ENCODE peak calls at places on chromosomes 16 and 17, in four cellular contexts. One of them, this sample, is unnamed.

GRCh38 chr16:46801428-46802049 is 29.4 kb downstream of the C16orf87 start:
- DNase-seq in activated naive CD8-positive, alpha-beta T cell treated with anti-CD3 and anti-CD28 coated beads for 36 hours: no peak
- DNase-seq in progenitor cell of endocrine pancreas: no peak
- DNase-seq in iris pigment epithelial cell: no peak
- DNase-seq in this sample: no peak

GRCh38 chr16:69940676-69941075 is 10.5 kb upstream of the CLEC18A start:
- DNase-seq in activated naive CD8-positive, alpha-beta T cell treated with anti-CD3 and anti-CD28 coated beads for 36 hours: no peak
- DNase-seq in progenitor cell of endocrine pancreas: no peak
- DNase-seq in iris pigment epithelial cell: no peak
- DNase-seq in this sample: peak

GRCh38 chr16:85136705-85137322 is 24.5 kb upstream of the CIBAR2 start:
- DNase-seq in activated naive CD8-positive, alpha-beta T cell treated with anti-CD3 and anti-CD28 coated beads for 36 hours: no peak
- DNase-seq in progenitor cell of endocrine pancreas: no peak
- DNase-seq in iris pigment epithelial cell: no peak
- DNase-seq in this sample: no peak

GRCh38 chr16:64440421-64440831 is 681.4 kb downstream of the CDH11 start:
- DNase-seq in activated naive CD8-positive, alpha-beta T cell treated with anti-CD3 and anti-CD28 coated beads for 36 hours: no peak
- DNase-seq in progenitor cell of endocrine pancreas: no peak
- DNase-seq in iris pigment epithelial cell: peak
- DNase-seq in this sample: no peak

GRCh38 chr16:65024649-65025243 is 97.1 kb downstream of the CDH11 start:
- DNase-seq in activated naive CD8-positive, alpha-beta T cell treated with anti-CD3 and anti-CD28 coated beads for 36 hours: no peak
- DNase-seq in progenitor cell of endocrine pancreas: no peak
- DNase-seq in iris pigment epithelial cell: peak
- DNase-seq in this sample: no peak

GRCh38 chr17:36722121-36722902 is 120.9 kb downstream of the MRM1 start:
- DNase-seq in activated naive CD8-positive, alpha-beta T cell treated with anti-CD3 and anti-CD28 coated beads for 36 hours: peak
- DNase-seq in progenitor cell of endocrine pancreas: peak
- DNase-seq in iris pigment epithelial cell: peak
- DNase-seq in this sample: peak

GRCh38 chr16:21247376-21247775 is 13.9 kb downstream of the ANKS4B start:
- DNase-seq in activated naive CD8-positive, alpha-beta T cell treated with anti-CD3 and anti-CD28 coated beads for 36 hours: no peak
- DNase-seq in progenitor cell of endocrine pancreas: no peak
- DNase-seq in iris pigment epithelial cell: no peak
- DNase-seq in this sample: no peak

GRCh38 chr16:72467157-72467759 is 295.3 kb upstream of the PMFBP1 start:
- DNase-seq in activated naive CD8-positive, alpha-beta T cell treated with anti-CD3 and anti-CD28 coated beads for 36 hours: no peak
- DNase-seq in progenitor cell of endocrine pancreas: no peak
- DNase-seq in iris pigment epithelial cell: peak
- DNase-seq in this sample: no peak

GRCh38 chr17:38344127-38344745 is 480 bp upstream of the GPR179 start:
- DNase-seq in activated naive CD8-positive, alpha-beta T cell treated with anti-CD3 and anti-CD28 coated beads for 36 hours: no peak
- DNase-seq in progenitor cell of endocrine pancreas: no peak
- DNase-seq in iris pigment epithelial cell: no peak
- DNase-seq in this sample: no peak

GRCh38 chr17:17225901-17226300 is 11.1 kb downstream of the FLCN start:
- DNase-seq in activated naive CD8-positive, alpha-beta T cell treated with anti-CD3 and anti-CD28 coated beads for 36 hours: no peak
- DNase-seq in progenitor cell of endocrine pancreas: no peak
- DNase-seq in iris pigment epithelial cell: no peak
- DNase-seq in this sample: no peak

GRCh38 chr16:11181889-11182279 is 74.1 kb downstream of the SOCS1 start:
- DNase-seq in activated naive CD8-positive, alpha-beta T cell treated with anti-CD3 and anti-CD28 coated beads for 36 hours: peak
- DNase-seq in progenitor cell of endocrine pancreas: no peak
- DNase-seq in iris pigment epithelial cell: peak
- DNase-seq in this sample: no peak

This sample was measured in upper lobe of left lung.